ENCODE peak calls at places on chromosomes 2 and 18, in four cellular contexts. One of them, this sample, is unnamed.

GRCh38 chr2:209331291-209331844 is 92.5 kb upstream of the MAP2 start:
- DNase-seq in heart right ventricle: no peak
- DNase-seq in HFFc6: peak; percentile 33
- DNase-seq in GM12865: peak; percentile 24
- DNase-seq in this sample: peak; percentile 36

GRCh38 chr2:174332607-174333001 is 2.1 kb upstream of the SP9 start:
- DNase-seq in HFFc6: no peak
- DNase-seq in GM12865: no peak
- DNase-seq in heart right ventricle: no peak
- DNase-seq in this sample: no peak

GRCh38 chr2:72133721-72134407 is 13.8 kb downstream of the CYP26B1 start:
- DNase-seq in heart right ventricle: no peak
- DNase-seq in GM12865: no peak
- DNase-seq in HFFc6: no peak
- DNase-seq in this sample: no peak

GRCh38 chr2:103734911-103735310 is 973.1 kb downstream of the TMEM182 start:
- DNase-seq in HFFc6: no peak
- DNase-seq in GM12865: no peak
- DNase-seq in heart right ventricle: no peak
- DNase-seq in this sample: no peak

GRCh38 chr2:200703926-200704637 is 107.6 kb upstream of the BZW1 start:
- DNase-seq in GM12865: no peak
- DNase-seq in heart right ventricle: no peak
- DNase-seq in HFFc6: no peak
- DNase-seq in this sample: no peak

GRCh38 chr2:239735829-239736357 is 289.2 kb downstream of the NDUFA10 start:
- DNase-seq in heart right ventricle: no peak
- DNase-seq in HFFc6: no peak
- DNase-seq in GM12865: no peak
- DNase-seq in this sample: no peak

GRCh38 chr2:30705056-30705455 is 102.2 kb downstream of the CAPN13 start:
- DNase-seq in HFFc6: no peak
- DNase-seq in heart right ventricle: no peak
- DNase-seq in GM12865: no peak
- DNase-seq in this sample: no peak

GRCh38 chr2:73902284-73902683 is 9.5 kb downstream of the ACTG2 start:
- DNase-seq in HFFc6: no peak
- DNase-seq in heart right ventricle: no peak
- DNase-seq in GM12865: no peak
- DNase-seq in this sample: no peak

GRCh38 chr2:98649135-98649991 is 41.0 kb downstream of the UNC50 start:
- DNase-seq in GM12865: peak; percentile 88
- DNase-seq in HFFc6: peak; percentile 65
- DNase-seq in heart right ventricle: peak; percentile 85
- DNase-seq in this sample: peak; percentile 66

GRCh38 chr2:121333834-121334558 is 49.0 kb upstream of the TFCP2L1 start:
- DNase-seq in heart right ventricle: no peak
- DNase-seq in HFFc6: no peak
- DNase-seq in GM12865: peak; percentile 49
- DNase-seq in this sample: no peak

GRCh38 chr2:120847700-120848321 is 112.1 kb downstream of the GLI2 start:
- DNase-seq in HFFc6: no peak
- DNase-seq in GM12865: no peak
- DNase-seq in heart right ventricle: no peak
- DNase-seq in this sample: peak; percentile 72

GRCh38 chr2:41967426-41968181 is 80.2 kb upstream of the PKDCC start:
- DNase-seq in HFFc6: no peak
- DNase-seq in heart right ventricle: no peak
- DNase-seq in GM12865: no peak
- DNase-seq in this sample: no peak

GRCh38 chr2:178579006-178579405 is 98.7 kb downstream of the PLEKHA3 start:
- DNase-seq in HFFc6: peak; percentile 44
- DNase-seq in heart right ventricle: no peak
- DNase-seq in GM12865: no peak
- DNase-seq in this sample: no peak

GRCh38 chr2:160695402-160696060 is 201.9 kb upstream of the RBMS1 start:
- DNase-seq in GM12865: no peak
- DNase-seq in heart right ventricle: no peak
- DNase-seq in HFFc6: no peak
- DNase-seq in this sample: peak; percentile 73

DNA sequence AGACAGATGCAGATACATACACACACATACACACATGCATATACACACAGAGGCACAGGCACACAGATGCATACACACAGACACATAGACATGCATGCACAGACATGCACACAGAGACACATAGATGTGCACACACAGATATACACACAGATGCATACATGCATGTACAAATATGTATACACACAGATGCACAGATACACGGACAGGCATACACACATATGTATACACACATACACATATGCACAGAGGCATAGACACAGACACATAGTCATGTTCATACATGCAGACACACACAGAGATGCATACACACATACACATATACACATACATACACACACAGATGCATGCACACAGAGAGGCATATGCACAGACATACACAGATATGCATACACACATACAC is 437.3 kb upstream of the SMIM21 start:
- DNase-seq in HFFc6: no peak
- DNase-seq in GM12865: no peak
- DNase-seq in heart right ventricle: no peak
- DNase-seq in this sample: no peak
- TF ChIP-seq CTCF in HFFc6: no peak
- TF ChIP-seq CTCF in GM12865: no peak
- TF ChIP-seq CTCF in heart right ventricle: no peak
- TF ChIP-seq CTCF in this sample: no peak

GRCh38 chr2:135819211-135819610 is 17.8 kb downstream of the LCT start:
- DNase-seq in HFFc6: peak; percentile 23
- DNase-seq in GM12865: peak; percentile 47
- DNase-seq in heart right ventricle: no peak
- DNase-seq in this sample: no peak
- TF ChIP-seq CTCF in HFFc6: peak; percentile 69
- TF ChIP-seq CTCF in GM12865: peak; percentile 21
- TF ChIP-seq CTCF in heart right ventricle: no peak
- TF ChIP-seq CTCF in this sample: peak; percentile 60

GRCh38 chr18:76462326-76462694 is 32.7 kb downstream of the ZNF516 start:
- DNase-seq in GM12865: no peak
- DNase-seq in HFFc6: no peak
- DNase-seq in heart right ventricle: no peak
- DNase-seq in this sample: no peak

GRCh38 chr18:76459687-76460350 is 35.2 kb downstream of the ZNF516 start:
- DNase-seq in heart right ventricle: no peak
- DNase-seq in GM12865: no peak
- DNase-seq in HFFc6: peak; percentile 100
- DNase-seq in this sample: peak; percentile 100

GRCh38 chr18:76461692-76462325 is 33.2 kb downstream of the ZNF516 start:
- DNase-seq in heart right ventricle: no peak
- DNase-seq in GM12865: no peak
- DNase-seq in HFFc6: no peak
- DNase-seq in this sample: no peak

GRCh38 chr18:76460482-76460881 is 34.6 kb downstream of the ZNF516 start:
- DNase-seq in heart right ventricle: no peak
- DNase-seq in HFFc6: no peak
- DNase-seq in GM12865: no peak
- DNase-seq in this sample: no peak

GRCh38 chr18:76461148-76461547 is 33.9 kb downstream of the ZNF516 start:
- DNase-seq in GM12865: no peak
- DNase-seq in HFFc6: no peak
- DNase-seq in heart right ventricle: no peak
- DNase-seq in this sample: no peak
- TF ChIP-seq CTCF in GM12865: no peak
- TF ChIP-seq CTCF in HFFc6: no peak
- TF ChIP-seq CTCF in heart right ventricle: no peak
- TF ChIP-seq CTCF in this sample: no peak

GRCh38 chr2:35365859-35366258 is 989.7 kb upstream of the CRIM1 start:
- DNase-seq in HFFc6: no peak
- DNase-seq in GM12865: no peak
- DNase-seq in heart right ventricle: no peak
- DNase-seq in this sample: no peak
- TF ChIP-seq CTCF in HFFc6: no peak
- TF ChIP-seq CTCF in GM12865: no peak
- TF ChIP-seq CTCF in heart right ventricle: no peak
- TF ChIP-seq CTCF in this sample: peak; percentile 45

This sample was measured in foreskin keratinocyte.